ENCODE peak calls at places on chromosomes 13 and 19, in four cellular contexts. One of them, this sample, is unnamed.

GRCh38 chr19:6020166-6020967 is 42.4 kb upstream of the RANBP3 start:
- DNase-seq in H1: no peak
- DNase-seq in stimulated activated CD4-positive, alpha-beta T cell treated with anti-CD3 and anti-CD28 coated beads, Interleukin-2, amount 100 ng/mL, for 48 hours: no peak
- DNase-seq in effector memory CD8-positive, alpha-beta T cell: no peak
- DNase-seq in this sample: no peak

GRCh38 chr13:50616101-50616500 is 227.4 kb downstream of the DLEU7 start:
- DNase-seq in H1: no peak
- DNase-seq in stimulated activated CD4-positive, alpha-beta T cell treated with anti-CD3 and anti-CD28 coated beads, Interleukin-2, amount 100 ng/mL, for 48 hours: no peak
- DNase-seq in effector memory CD8-positive, alpha-beta T cell: no peak
- DNase-seq in this sample: no peak

GRCh38 chr19:8585894-8586750 is 8.9 kb upstream of the MYO1F start:
- DNase-seq in H1: peak; percentile 99
- DNase-seq in stimulated activated CD4-positive, alpha-beta T cell treated with anti-CD3 and anti-CD28 coated beads, Interleukin-2, amount 100 ng/mL, for 48 hours: peak; percentile 59
- DNase-seq in effector memory CD8-positive, alpha-beta T cell: peak; percentile 64
- DNase-seq in this sample: peak; percentile 33

GRCh38 chr19:58229255-58229639 is 533 bp downstream of the ZNF544 start:
- DNase-seq in H1: peak; percentile 50
- DNase-seq in stimulated activated CD4-positive, alpha-beta T cell treated with anti-CD3 and anti-CD28 coated beads, Interleukin-2, amount 100 ng/mL, for 48 hours: peak; percentile 19
- DNase-seq in effector memory CD8-positive, alpha-beta T cell: no peak
- DNase-seq in this sample: peak; percentile 47

GRCh38 chr13:36950920-36951319 is 30.9 kb upstream of the SMAD9 start:
- DNase-seq in H1: no peak
- DNase-seq in stimulated activated CD4-positive, alpha-beta T cell treated with anti-CD3 and anti-CD28 coated beads, Interleukin-2, amount 100 ng/mL, for 48 hours: no peak
- DNase-seq in effector memory CD8-positive, alpha-beta T cell: no peak
- DNase-seq in this sample: no peak

GRCh38 chr13:51895906-51896888 is 34.4 kb downstream of the CCDC70 start:
- DNase-seq in H1: peak; percentile 69
- DNase-seq in stimulated activated CD4-positive, alpha-beta T cell treated with anti-CD3 and anti-CD28 coated beads, Interleukin-2, amount 100 ng/mL, for 48 hours: peak; percentile 27
- DNase-seq in effector memory CD8-positive, alpha-beta T cell: peak; percentile 13
- DNase-seq in this sample: peak; percentile 60

GRCh38 chr13:65342938-65343337 is 1887.2 kb downstream of the PCDH9 start:
- DNase-seq in H1: no peak
- DNase-seq in stimulated activated CD4-positive, alpha-beta T cell treated with anti-CD3 and anti-CD28 coated beads, Interleukin-2, amount 100 ng/mL, for 48 hours: no peak
- DNase-seq in effector memory CD8-positive, alpha-beta T cell: no peak
- DNase-seq in this sample: no peak

GRCh38 chr19:11578342-11579142 is 1.1 kb upstream of the ACP5 start:
- DNase-seq in H1: peak; percentile 73
- DNase-seq in stimulated activated CD4-positive, alpha-beta T cell treated with anti-CD3 and anti-CD28 coated beads, Interleukin-2, amount 100 ng/mL, for 48 hours: no peak
- DNase-seq in effector memory CD8-positive, alpha-beta T cell: no peak
- DNase-seq in this sample: peak; percentile 10

GRCh38 chr13:23159205-23159586 is 21.6 kb upstream of the SGCG start:
- DNase-seq in H1: peak; percentile 85
- DNase-seq in stimulated activated CD4-positive, alpha-beta T cell treated with anti-CD3 and anti-CD28 coated beads, Interleukin-2, amount 100 ng/mL, for 48 hours: peak; percentile 22
- DNase-seq in effector memory CD8-positive, alpha-beta T cell: no peak
- DNase-seq in this sample: no peak

GRCh38 chr13:66560189-66560588 is 669.9 kb downstream of the PCDH9 start:
- DNase-seq in H1: no peak
- DNase-seq in stimulated activated CD4-positive, alpha-beta T cell treated with anti-CD3 and anti-CD28 coated beads, Interleukin-2, amount 100 ng/mL, for 48 hours: no peak
- DNase-seq in effector memory CD8-positive, alpha-beta T cell: no peak
- DNase-seq in this sample: no peak

GRCh38 chr19:38691938-38692457 is 44.5 kb downstream of the ACTN4 start:
- DNase-seq in H1: no peak
- DNase-seq in stimulated activated CD4-positive, alpha-beta T cell treated with anti-CD3 and anti-CD28 coated beads, Interleukin-2, amount 100 ng/mL, for 48 hours: no peak
- DNase-seq in effector memory CD8-positive, alpha-beta T cell: no peak
- DNase-seq in this sample: no peak

GRCh38 chr19:10289836-10290438 is at the start of gene ICAM5:
- DNase-seq in H1: no peak
- DNase-seq in stimulated activated CD4-positive, alpha-beta T cell treated with anti-CD3 and anti-CD28 coated beads, Interleukin-2, amount 100 ng/mL, for 48 hours: no peak
- DNase-seq in effector memory CD8-positive, alpha-beta T cell: no peak
- DNase-seq in this sample: peak; percentile 39

This sample was measured in head of caudate nucleus.